ENCODE peak calls at places on chromosomes 7 and 10, in four cellular contexts. P, Q, S and L are unnamed samples.

GRCh38 chr10:67609996-67610793 is 85.8 kb downstream of the CTNNA3 start:
- DNase-seq in P (no peak), Q (peak), S (no peak), L (peak)

GRCh38 chr7:107689553-107689952 is 28.9 kb downstream of the SLC26A4 start:
- DNase-seq in P (no peak), Q (no peak), S (no peak), L (no peak)

GRCh38 chr7:7323352-7323751 is 141.0 kb downstream of the C1GALT1 start:
- DNase-seq in P (no peak), Q (no peak), S (no peak), L (no peak)

GRCh38 chr7:88759216-88759955 is at the start of gene ZNF804B:
- DNase-seq in P (no peak), Q (no peak), S (no peak), L (no peak)

GRCh38 chr7:120207037-120207436 is 65.9 kb upstream of the KCND2 start:
- DNase-seq in P (no peak), Q (no peak), S (no peak), L (no peak)

GRCh38 chr7:96901822-96902412 is 103.4 kb upstream of the DLX6 start:
- DNase-seq in P (no peak), Q (no peak), S (no peak), L (no peak)

GRCh38 chr7:44194069-44194468 is 4.8 kb upstream of the GCK start:
- DNase-seq in P (no peak), Q (no peak), S (peak), L (peak)

GRCh38 chr7:148050492-148051158 is 539.9 kb upstream of the C7orf33 start:
- DNase-seq in P (no peak), Q (no peak), S (no peak), L (no peak)

GRCh38 chr10:128277267-128277666 is 151.0 kb upstream of the MKI67 start:
- DNase-seq in P (peak), Q (no peak), S (no peak), L (no peak)

GRCh38 chr7:47669178-47669878 is 87.4 kb upstream of the TNS3 start:
- DNase-seq in P (peak), Q (peak), S (no peak), L (peak)

GRCh38 chr10:133329401-133330202 is 7.1 kb downstream of the CALY start:
- DNase-seq in P (peak), Q (peak), S (peak), L (peak)